ENCODE peak calls at places on chromosomes 4 and X, in nine cellular contexts. One of them, this sample, is unnamed.

GRCh38 chr4:104436542-104436941 is 58.2 kb downstream of the CXXC4 start:
- DNase-seq in effector memory CD4-positive, alpha-beta T cell: no peak
- DNase-seq in H9: no peak
- DNase-seq in PC-3: no peak
- DNase-seq in A549: no peak
- DNase-seq in upper lobe of right lung: no peak
- DNase-seq in lung: no peak
- DNase-seq in Caco-2: no peak
- DNase-seq in body of pancreas: no peak
- DNase-seq in this sample: no peak

GRCh38 chr4:59503731-59504130 is 1696.4 kb upstream of the ADGRL3 start:
- DNase-seq in effector memory CD4-positive, alpha-beta T cell: no peak
- DNase-seq in H9: no peak
- DNase-seq in PC-3: no peak
- DNase-seq in A549: no peak
- DNase-seq in upper lobe of right lung: no peak
- DNase-seq in lung: no peak
- DNase-seq in Caco-2: no peak
- DNase-seq in body of pancreas: no peak
- DNase-seq in this sample: no peak

GRCh38 chrX:152642931-152643525 is 5.3 kb downstream of the GABRQ start:
- DNase-seq in effector memory CD4-positive, alpha-beta T cell: no peak
- DNase-seq in H9: no peak
- DNase-seq in PC-3: no peak
- DNase-seq in A549: no peak
- DNase-seq in upper lobe of right lung: no peak
- DNase-seq in lung: peak; percentile 17
- DNase-seq in Caco-2: no peak
- DNase-seq in body of pancreas: no peak
- DNase-seq in this sample: no peak

GRCh38 chr4:68416591-68416990 is 30.7 kb upstream of the TMPRSS11E start:
- DNase-seq in effector memory CD4-positive, alpha-beta T cell: no peak
- DNase-seq in H9: no peak
- DNase-seq in PC-3: peak; percentile 75
- DNase-seq in A549: no peak
- DNase-seq in upper lobe of right lung: no peak
- DNase-seq in lung: no peak
- DNase-seq in Caco-2: no peak
- DNase-seq in body of pancreas: no peak
- DNase-seq in this sample: no peak

GRCh38 chr4:65089666-65090065 is 580.6 kb downstream of the EPHA5 start:
- DNase-seq in effector memory CD4-positive, alpha-beta T cell: no peak
- DNase-seq in H9: no peak
- DNase-seq in PC-3: peak; percentile 83
- DNase-seq in A549: peak; percentile 1
- DNase-seq in upper lobe of right lung: no peak
- DNase-seq in lung: no peak
- DNase-seq in Caco-2: no peak
- DNase-seq in body of pancreas: no peak
- DNase-seq in this sample: no peak

GRCh38 chrX:1392376-1393130 is 640 bp upstream of the SLC25A6 start:
- DNase-seq in effector memory CD4-positive, alpha-beta T cell: no peak
- DNase-seq in H9: peak; percentile 74
- DNase-seq in PC-3: peak; percentile 45
- DNase-seq in A549: peak; percentile 83
- DNase-seq in upper lobe of right lung: peak; percentile 86
- DNase-seq in lung: peak; percentile 74
- DNase-seq in Caco-2: peak; percentile 82
- DNase-seq in body of pancreas: peak; percentile 79
- DNase-seq in this sample: no peak

GRCh38 chr4:144509088-144509854 is 136.7 kb upstream of the HHIP start:
- DNase-seq in effector memory CD4-positive, alpha-beta T cell: no peak
- DNase-seq in H9: no peak
- DNase-seq in PC-3: no peak
- DNase-seq in A549: no peak
- DNase-seq in upper lobe of right lung: no peak
- DNase-seq in lung: no peak
- DNase-seq in Caco-2: no peak
- DNase-seq in body of pancreas: no peak
- DNase-seq in this sample: no peak

GRCh38 chr4:79598801-79599200 is 190.8 kb upstream of the GK2 start:
- DNase-seq in effector memory CD4-positive, alpha-beta T cell: no peak
- DNase-seq in H9: no peak
- DNase-seq in PC-3: no peak
- DNase-seq in A549: no peak
- DNase-seq in upper lobe of right lung: no peak
- DNase-seq in lung: no peak
- DNase-seq in Caco-2: no peak
- DNase-seq in body of pancreas: no peak
- DNase-seq in this sample: no peak

GRCh38 chrX:40748977-40749376 is 13.6 kb upstream of the MED14 start:
- DNase-seq in effector memory CD4-positive, alpha-beta T cell: no peak
- DNase-seq in H9: no peak
- DNase-seq in PC-3: no peak
- DNase-seq in A549: no peak
- DNase-seq in upper lobe of right lung: no peak
- DNase-seq in lung: no peak
- DNase-seq in Caco-2: no peak
- DNase-seq in body of pancreas: no peak
- DNase-seq in this sample: no peak

GRCh38 chr4:12761694-12762093 is 722.4 kb downstream of the RAB28 start:
- DNase-seq in effector memory CD4-positive, alpha-beta T cell: no peak
- DNase-seq in H9: no peak
- DNase-seq in PC-3: no peak
- DNase-seq in A549: no peak
- DNase-seq in upper lobe of right lung: no peak
- DNase-seq in lung: no peak
- DNase-seq in Caco-2: no peak
- DNase-seq in body of pancreas: no peak
- DNase-seq in this sample: no peak

GRCh38 chr4:153729901-153730300 is 29.9 kb downstream of the RNF175 start:
- DNase-seq in effector memory CD4-positive, alpha-beta T cell: no peak
- DNase-seq in H9: no peak
- DNase-seq in PC-3: no peak
- DNase-seq in A549: no peak
- DNase-seq in upper lobe of right lung: no peak
- DNase-seq in lung: no peak
- DNase-seq in Caco-2: no peak
- DNase-seq in body of pancreas: no peak
- DNase-seq in this sample: no peak

GRCh38 chr4:121307441-121308327 is 73.1 kb downstream of the QRFPR start:
- DNase-seq in effector memory CD4-positive, alpha-beta T cell: peak; percentile 8
- DNase-seq in H9: peak; percentile 58
- DNase-seq in PC-3: peak; percentile 56
- DNase-seq in A549: peak; percentile 33
- DNase-seq in upper lobe of right lung: no peak
- DNase-seq in lung: no peak
- DNase-seq in Caco-2: peak; percentile 56
- DNase-seq in body of pancreas: peak; percentile 3
- DNase-seq in this sample: no peak

DNA sequence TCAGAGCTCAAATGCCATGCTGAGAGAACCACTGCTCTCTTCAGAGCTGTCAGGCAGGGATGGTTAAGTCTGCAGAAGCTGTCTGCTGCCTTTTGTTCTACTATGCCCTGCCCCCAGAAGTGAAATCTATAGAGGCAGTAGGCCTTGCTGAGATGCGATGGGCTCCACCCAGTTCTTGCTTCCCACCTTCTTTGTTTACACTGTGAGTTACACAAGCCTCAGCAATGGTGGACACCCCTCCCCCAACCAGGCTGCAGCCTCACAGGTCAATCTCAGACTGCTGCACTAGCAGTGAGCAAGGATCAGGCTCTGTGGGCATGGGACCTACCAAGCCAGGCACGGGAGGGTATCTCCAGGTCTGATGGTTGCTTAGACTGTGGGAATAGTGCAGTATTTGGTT is 271.6 kb downstream of the CENPC start:
- DNase-seq in effector memory CD4-positive, alpha-beta T cell: no peak
- DNase-seq in H9: no peak
- DNase-seq in PC-3: peak; percentile 55
- DNase-seq in A549: no peak
- DNase-seq in upper lobe of right lung: no peak
- DNase-seq in lung: no peak
- DNase-seq in Caco-2: no peak
- DNase-seq in body of pancreas: no peak
- DNase-seq in this sample: no peak
- H3K9me3 ChIP-seq in effector memory CD4-positive, alpha-beta T cell: no peaks in the 10 kb centered on the region
- H3K9me3 ChIP-seq in H9: peaks cover 18% of the 10 kb centered on the region
- H3K9me3 ChIP-seq in PC-3: no peaks in the 10 kb centered on the region
- H3K9me3 ChIP-seq in A549: no peaks in the 10 kb centered on the region
- H3K9me3 ChIP-seq in upper lobe of right lung: no peaks in the 10 kb centered on the region
- H3K9me3 ChIP-seq in lung: peaks cover 15% of the 10 kb centered on the region
- H3K9me3 ChIP-seq in Caco-2: no peaks in the 10 kb centered on the region
- H3K9me3 ChIP-seq in body of pancreas: no peaks in the 10 kb centered on the region
- H3K9me3 ChIP-seq in this sample: no peaks in the 10 kb centered on the region

DNA sequence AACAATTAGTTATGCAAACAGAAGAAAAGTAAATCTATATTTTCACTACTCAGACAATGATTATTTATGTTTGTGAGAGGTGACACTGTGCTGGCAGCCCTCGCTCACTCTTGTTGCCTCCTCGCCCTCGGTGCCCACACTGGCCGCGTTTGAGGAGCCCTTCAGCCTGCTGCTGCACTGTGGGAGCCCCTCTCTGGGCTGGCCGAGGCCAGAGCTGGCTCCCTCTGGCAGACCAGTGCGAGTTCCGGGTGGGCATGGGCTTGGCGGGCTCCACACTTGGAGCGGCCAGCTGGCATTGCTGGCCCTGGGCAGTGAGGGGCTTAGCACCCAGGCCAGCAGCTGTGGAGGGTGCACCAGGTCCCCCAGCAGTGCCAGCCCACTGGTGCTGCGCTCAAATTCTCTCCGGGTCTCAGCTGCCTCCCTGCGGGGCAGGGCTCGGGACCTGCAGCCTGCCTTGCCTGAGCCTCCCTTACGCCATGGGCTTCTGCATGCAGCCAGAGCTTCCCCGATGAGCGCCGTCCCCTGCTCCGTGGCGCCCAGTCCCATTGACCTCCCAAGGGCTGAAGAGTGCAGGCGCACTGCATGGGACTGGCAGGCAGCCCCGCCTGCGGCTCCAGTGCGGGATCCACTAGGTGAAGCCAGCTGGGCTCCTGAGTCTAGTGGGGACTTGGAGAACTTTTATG is 902.6 kb downstream of the PDHA2 start:
- DNase-seq in effector memory CD4-positive, alpha-beta T cell: no peak
- DNase-seq in H9: no peak
- DNase-seq in PC-3: no peak
- DNase-seq in A549: no peak
- DNase-seq in upper lobe of right lung: peak; percentile 58
- DNase-seq in lung: no peak
- DNase-seq in Caco-2: no peak
- DNase-seq in body of pancreas: no peak
- DNase-seq in this sample: no peak
- H3K9me3 ChIP-seq in effector memory CD4-positive, alpha-beta T cell: no peaks in the 10 kb centered on the region
- H3K9me3 ChIP-seq in H9: no peaks in the 10 kb centered on the region
- H3K9me3 ChIP-seq in PC-3: no peaks in the 10 kb centered on the region
- H3K9me3 ChIP-seq in A549: no peaks in the 10 kb centered on the region
- H3K9me3 ChIP-seq in upper lobe of right lung: no peaks in the 10 kb centered on the region
- H3K9me3 ChIP-seq in lung: peaks cover 12% of the 10 kb centered on the region
- H3K9me3 ChIP-seq in Caco-2: peaks cover 5% of the 10 kb centered on the region
- H3K9me3 ChIP-seq in body of pancreas: no peaks in the 10 kb centered on the region
- H3K9me3 ChIP-seq in this sample: no peaks in the 10 kb centered on the region

GRCh38 chr4:236028-236427 is 69.2 kb downstream of the ZNF732 start:
- DNase-seq in effector memory CD4-positive, alpha-beta T cell: no peak
- DNase-seq in H9: no peak
- DNase-seq in PC-3: no peak
- DNase-seq in A549: no peak
- DNase-seq in upper lobe of right lung: no peak
- DNase-seq in lung: no peak
- DNase-seq in Caco-2: no peak
- DNase-seq in body of pancreas: no peak
- DNase-seq in this sample: no peak

DNA sequence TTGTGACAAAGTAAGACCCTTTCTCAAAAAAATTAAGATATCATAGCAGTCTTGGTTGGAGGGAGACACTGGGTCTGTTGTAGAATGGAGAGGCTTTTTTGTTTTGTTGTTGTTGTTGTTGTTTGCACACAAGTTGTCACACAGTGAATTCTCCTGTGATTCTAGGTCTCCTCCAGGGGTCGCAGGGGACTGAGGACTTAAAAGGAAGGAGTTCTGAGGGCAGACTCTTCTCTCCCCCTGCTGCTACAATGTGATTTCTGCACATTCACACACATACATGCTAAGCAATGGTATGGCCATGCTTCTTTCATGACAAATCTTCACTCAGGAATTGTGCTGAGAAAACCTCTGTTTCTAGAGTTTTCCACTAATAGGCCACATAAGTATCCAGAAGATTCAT is 71.1 kb downstream of the ZNF732 start:
- DNase-seq in effector memory CD4-positive, alpha-beta T cell: no peak
- DNase-seq in H9: no peak
- DNase-seq in PC-3: no peak
- DNase-seq in A549: no peak
- DNase-seq in upper lobe of right lung: no peak
- DNase-seq in lung: no peak
- DNase-seq in Caco-2: no peak
- DNase-seq in body of pancreas: no peak
- DNase-seq in this sample: no peak
- H3K9me3 ChIP-seq in effector memory CD4-positive, alpha-beta T cell: no peaks in the 10 kb centered on the region
- H3K9me3 ChIP-seq in H9: no peaks in the 10 kb centered on the region
- H3K9me3 ChIP-seq in PC-3: peaks cover 7% of the 10 kb centered on the region
- H3K9me3 ChIP-seq in A549: peaks cover 3% of the 10 kb centered on the region
- H3K9me3 ChIP-seq in upper lobe of right lung: no peaks in the 10 kb centered on the region
- H3K9me3 ChIP-seq in lung: peaks cover 4% of the 10 kb centered on the region
- H3K9me3 ChIP-seq in Caco-2: peaks cover 3% of the 10 kb centered on the region
- H3K9me3 ChIP-seq in body of pancreas: no peaks in the 10 kb centered on the region
- H3K9me3 ChIP-seq in this sample: no peaks in the 10 kb centered on the region

GRCh38 chr4:2402053-2402452 is 16.4 kb downstream of the ZFYVE28 start:
- DNase-seq in effector memory CD4-positive, alpha-beta T cell: no peak
- DNase-seq in H9: peak; percentile 99
- DNase-seq in PC-3: peak; percentile 23
- DNase-seq in A549: peak; percentile 22
- DNase-seq in upper lobe of right lung: peak; percentile 80
- DNase-seq in lung: peak; percentile 64
- DNase-seq in Caco-2: peak; percentile 40
- DNase-seq in body of pancreas: peak; percentile 89
- DNase-seq in this sample: no peak

GRCh38 chr4:2400841-2401609 is 17.4 kb downstream of the ZFYVE28 start:
- DNase-seq in effector memory CD4-positive, alpha-beta T cell: no peak
- DNase-seq in H9: no peak
- DNase-seq in PC-3: no peak
- DNase-seq in A549: no peak
- DNase-seq in upper lobe of right lung: no peak
- DNase-seq in lung: no peak
- DNase-seq in Caco-2: no peak
- DNase-seq in body of pancreas: peak; percentile 74
- DNase-seq in this sample: no peak

GRCh38 chr4:2402453-2402852 is 16.0 kb downstream of the ZFYVE28 start:
- DNase-seq in effector memory CD4-positive, alpha-beta T cell: no peak
- DNase-seq in H9: no peak
- DNase-seq in PC-3: no peak
- DNase-seq in A549: no peak
- DNase-seq in upper lobe of right lung: no peak
- DNase-seq in lung: no peak
- DNase-seq in Caco-2: no peak
- DNase-seq in body of pancreas: no peak
- DNase-seq in this sample: no peak

GRCh38 chr4:2402941-2403340 is 15.5 kb downstream of the ZFYVE28 start:
- DNase-seq in effector memory CD4-positive, alpha-beta T cell: no peak
- DNase-seq in H9: no peak
- DNase-seq in PC-3: no peak
- DNase-seq in A549: no peak
- DNase-seq in upper lobe of right lung: no peak
- DNase-seq in lung: no peak
- DNase-seq in Caco-2: no peak
- DNase-seq in body of pancreas: no peak
- DNase-seq in this sample: no peak

GRCh38 chr4:2401610-2401983 is 16.8 kb downstream of the ZFYVE28 start:
- DNase-seq in effector memory CD4-positive, alpha-beta T cell: no peak
- DNase-seq in H9: no peak
- DNase-seq in PC-3: no peak
- DNase-seq in A549: no peak
- DNase-seq in upper lobe of right lung: no peak
- DNase-seq in lung: no peak
- DNase-seq in Caco-2: peak; percentile 26
- DNase-seq in body of pancreas: no peak
- DNase-seq in this sample: no peak
- H3K9me3 ChIP-seq in effector memory CD4-positive, alpha-beta T cell: no peaks in the 10 kb centered on the region
- H3K9me3 ChIP-seq in H9: no peaks in the 10 kb centered on the region
- H3K9me3 ChIP-seq in PC-3: no peaks in the 10 kb centered on the region
- H3K9me3 ChIP-seq in A549: no peaks in the 10 kb centered on the region
- H3K9me3 ChIP-seq in upper lobe of right lung: no peaks in the 10 kb centered on the region
- H3K9me3 ChIP-seq in lung: no peaks in the 10 kb centered on the region
- H3K9me3 ChIP-seq in Caco-2: no peaks in the 10 kb centered on the region
- H3K9me3 ChIP-seq in body of pancreas: no peaks in the 10 kb centered on the region
- H3K9me3 ChIP-seq in this sample: no peaks in the 10 kb centered on the region

This sample was measured in T-helper 17 cell.